ENCODE peak calls at places on chromosomes 12 and 14, in five cellular contexts. W is choroid plexus epithelial cell, P is heart right ventricle, Q is AG04450, F is suprapubic skin. X is an unnamed sample.

GRCh38 chr12:32836710-32837109 is 59.9 kb downstream of the PKP2 start:
- DNase-seq in W (no peak), P (no peak), Q (no peak), F (no peak), X (no peak)

GRCh38 chr14:79861111-79861510 is 350.2 kb downstream of the DIO2 start:
- DNase-seq in W (no peak), P (no peak), Q (no peak), F (no peak), X (no peak)

GRCh38 chr12:45304514-45305178 is 88.8 kb downstream of the ANO6 start:
- DNase-seq in W (no peak), P (no peak), Q (no peak), F (no peak), X (peak)

GRCh38 chr12:1171657-1172056 is 180.6 kb downstream of the ERC1 start:
- DNase-seq in W (peak), P (no peak), Q (no peak), F (no peak), X (no peak)

GRCh38 chr12:17511369-17511768 is 578.6 kb downstream of the RERGL start:
- DNase-seq in W (no peak), P (no peak), Q (no peak), F (no peak), X (no peak)

GRCh38 chr14:94914191-94914590 is 144.3 kb upstream of the GSC start:
- DNase-seq in W (no peak), P (no peak), Q (no peak), F (no peak), X (no peak)

GRCh38 chr12:124923906-124924734 is 9.7 kb upstream of the UBC start:
- DNase-seq in W (peak), P (no peak), Q (no peak), F (no peak), X (peak)

GRCh38 chr12:43267782-43268181 is 284.2 kb downstream of the ADAMTS20 start:
- DNase-seq in W (no peak), P (no peak), Q (no peak), F (no peak), X (peak)

GRCh38 chr12:7512528-7512927 is 9.0 kb upstream of the CD163 start:
- DNase-seq in W (peak), P (no peak), Q (peak), F (no peak), X (peak)

DNA sequence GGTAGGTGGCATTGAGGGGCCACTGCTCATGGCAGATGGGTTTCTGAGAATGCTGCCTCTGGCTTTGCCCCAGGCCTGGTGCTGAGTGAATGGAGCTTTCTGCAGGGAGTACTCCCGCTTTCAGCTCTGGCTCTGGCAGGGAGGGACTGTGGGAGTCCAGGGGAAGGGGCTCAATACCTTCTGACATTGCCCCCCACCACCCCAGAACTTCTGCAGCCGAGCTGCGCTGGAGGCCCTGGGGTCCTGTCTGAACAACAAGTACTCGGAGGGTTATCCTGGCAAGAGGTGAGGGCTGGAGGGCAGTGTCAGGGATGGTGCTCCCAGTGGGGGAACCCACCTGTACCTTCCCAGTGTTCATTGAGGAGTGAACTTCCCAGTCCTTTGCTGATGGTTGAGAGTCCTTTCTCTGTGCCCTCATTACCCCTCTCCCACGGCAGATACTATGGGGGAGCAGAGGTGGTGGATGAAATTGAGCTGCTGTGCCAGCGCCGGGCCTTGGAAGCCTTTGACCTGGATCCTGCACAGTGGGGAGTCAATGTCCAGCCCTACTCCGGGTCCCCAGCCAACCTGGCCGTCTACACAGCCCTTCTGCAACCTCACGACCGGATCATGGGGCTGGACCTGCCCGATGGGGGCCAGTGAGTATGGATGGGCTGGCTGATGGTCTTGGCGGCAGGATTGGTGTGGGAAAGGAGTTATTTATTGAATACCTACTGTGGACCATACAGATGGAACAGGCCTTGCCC is 1.9 kb downstream of the SHMT2 start:
- DNase-seq in W (no peak), P (no peak), Q (no peak), F (no peak), X (no peak)
- H3K4me3 ChIP-seq in W (peak), P (peak), Q (peak), F (no peak), X (peak)

GRCh38 chr12:68985174-68985573 is 52.2 kb upstream of the CPM start:
- DNase-seq in W (no peak), P (no peak), Q (no peak), F (no peak), X (no peak)
- TF ChIP-seq CTCF in W (no peak), P (no peak), Q (no peak), F (no peak), X (no peak)

GRCh38 chr14:75049731-75050201 is 1.5 kb downstream of the MLH3 start:
- DNase-seq in W (no peak), P (no peak), Q (no peak), F (no peak), X (peak)
- H3K4me3 ChIP-seq in W (no peak), P (no peak), Q (no peak), F (no peak), X (no peak)

GRCh38 chr14:35532783-35533356 is 1.1 kb upstream of the INSM2 start:
- DNase-seq in W (no peak), P (no peak), Q (no peak), F (no peak), X (no peak)

GRCh38 chr14:35534130-35534883 is at the start of gene INSM2:
- DNase-seq in W (peak), P (peak), Q (no peak), F (no peak), X (peak)

GRCh38 chr14:35534884-35535793 is 1.2 kb downstream of the INSM2 start:
- DNase-seq in W (peak), P (peak), Q (peak), F (no peak), X (peak)

GRCh38 chr14:35531960-35532747 is 1.8 kb upstream of the INSM2 start:
- DNase-seq in W (no peak), P (no peak), Q (no peak), F (no peak), X (no peak)

GRCh38 chr14:35533357-35534129 is 421 bp upstream of the INSM2 start:
- DNase-seq in W (peak), P (peak), Q (no peak), F (no peak), X (peak)
- TF ChIP-seq CTCF in W (no peak), P (no peak), Q (peak), F (no peak), X (no peak)

DNA sequence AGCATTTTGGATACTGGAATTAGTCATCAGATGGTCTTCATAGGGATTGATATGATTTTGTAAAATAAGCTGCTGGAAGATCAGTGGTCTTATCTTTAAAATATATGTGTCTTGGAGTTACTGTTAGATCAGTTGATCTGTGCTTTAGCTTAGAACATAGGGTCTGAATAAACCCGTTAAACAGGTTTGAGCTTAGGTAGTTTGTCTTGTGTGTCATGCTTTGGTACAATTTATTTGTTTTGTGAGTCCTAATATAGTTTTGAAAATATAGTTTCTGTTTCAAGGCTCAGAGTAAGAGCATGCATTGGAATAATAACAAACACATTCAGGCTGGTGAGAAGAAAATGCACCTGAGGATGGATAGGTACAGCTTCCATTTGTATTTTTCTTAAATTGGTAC is 505.0 kb downstream of the SLC16A7 start:
- DNase-seq in W (no peak), P (no peak), Q (no peak), F (no peak), X (no peak)
- H3K4me3 ChIP-seq in W (no peak), P (no peak), Q (no peak), F (no peak), X (no peak)

DNA sequence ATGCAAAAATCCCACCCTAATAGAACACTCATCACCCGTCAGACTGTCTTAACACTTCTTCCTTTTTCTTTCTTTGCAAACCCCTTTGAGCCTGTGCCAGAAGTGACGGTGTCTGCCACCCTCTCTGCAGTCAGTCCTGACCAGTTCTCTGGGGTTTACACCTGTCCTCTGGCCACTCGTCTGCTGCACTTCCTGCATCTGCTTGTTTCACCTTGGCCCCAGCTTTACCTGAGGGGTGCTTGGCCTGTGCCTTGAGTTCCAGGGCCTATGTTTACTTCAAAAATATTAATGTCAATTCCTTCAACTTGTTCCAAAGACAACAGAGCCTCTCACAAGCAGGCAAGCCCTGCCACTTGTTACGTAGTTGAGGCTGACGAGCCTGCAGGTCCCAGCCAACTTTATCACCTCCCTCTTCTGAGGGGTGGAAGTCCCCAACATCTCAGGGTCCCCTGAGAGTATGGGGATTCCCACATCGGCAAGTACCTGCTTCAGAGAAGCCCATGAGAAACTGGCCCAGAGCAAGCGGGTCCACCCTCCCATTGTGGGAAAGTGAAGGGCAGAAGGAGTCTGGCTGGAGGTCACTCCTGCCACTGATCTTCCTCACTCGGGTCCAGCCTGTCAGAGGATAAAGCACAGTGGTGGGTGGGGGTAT is 205.4 kb downstream of the DAD1 start:
- DNase-seq in W (no peak), P (no peak), Q (no peak), F (no peak), X (no peak)
- TF ChIP-seq CTCF in W (no peak), P (no peak), Q (no peak), F (no peak), X (no peak)

DNA sequence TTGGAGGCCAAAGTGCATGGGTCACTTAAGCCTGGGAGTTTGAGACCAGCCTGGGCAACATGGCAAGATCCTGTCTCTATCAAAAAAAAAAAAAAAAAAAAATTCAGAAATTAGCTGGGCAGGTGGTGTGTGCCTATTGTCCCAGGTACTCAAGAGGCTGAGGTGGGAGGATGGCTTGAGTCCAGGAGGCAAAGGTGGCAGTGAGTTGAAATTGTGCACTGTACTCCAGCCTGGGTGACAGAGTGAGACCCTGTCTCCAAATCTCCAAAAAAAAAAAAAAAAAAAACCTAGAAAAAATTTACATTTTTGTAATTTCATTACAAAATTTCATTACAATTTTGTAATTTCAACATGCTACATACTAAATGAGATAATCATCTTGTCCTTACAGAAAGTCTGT is 42.7 kb downstream of the SYNE2 start:
- DNase-seq in W (no peak), P (no peak), Q (no peak), F (no peak), X (no peak)
- H3K4me3 ChIP-seq in W (no peak), P (no peak), Q (no peak), F (no peak), X (no peak)